ENCODE peak calls at places on chromosomes 11 and 22, in five cellular contexts. N is H1, E is IMR-90, Q is neuronal stem cell, I is mesenchymal stem cell. M is an unnamed sample.

GRCh38 chr11:107583629-107584195 is 7.2 kb upstream of the ELMOD1 start:
- DNase-seq in N (no peak), E (peak; percentile 35), Q (no peak), I (no peak), M (no peak)

GRCh38 chr11:26951849-26952515 is 41.9 kb upstream of the FIBIN start:
- DNase-seq in N (no peak), E (no peak), Q (no peak), I (no peak), M (no peak)

GRCh38 chr22:20395181-20395896 is 1.4 kb downstream of the ZNF74 start:
- DNase-seq in N (no peak), E (no peak), Q (no peak), I (no peak), M (no peak)

GRCh38 chr11:88357323-88358039 is 19.9 kb upstream of the CTSC start:
- DNase-seq in N (no peak), E (peak; percentile 27), Q (no peak), I (peak; percentile 44), M (peak; percentile 23)

GRCh38 chr11:70109903-70110302 is 31.8 kb downstream of the ANO1 start:
- DNase-seq in N (no peak), E (no peak), Q (no peak), I (no peak), M (peak; percentile 46)

GRCh38 chr11:104462346-104462745 is 298.4 kb upstream of the PDGFD start:
- DNase-seq in N (no peak), E (peak; percentile 81), Q (no peak), I (peak; percentile 67), M (no peak)

GRCh38 chr11:128841461-128842072 is 25.5 kb downstream of the KCNJ1 start:
- DNase-seq in N (no peak), E (no peak), Q (no peak), I (no peak), M (no peak)

GRCh38 chr11:70503201-70503877 is 105.0 kb downstream of the CTTN start:
- DNase-seq in N (no peak), E (no peak), Q (no peak), I (no peak), M (no peak)

GRCh38 chr22:48968201-48968959 is 859.3 kb downstream of the BRD1 start:
- DNase-seq in N (peak; percentile 66), E (no peak), Q (no peak), I (no peak), M (no peak)

GRCh38 chr11:46055371-46055770 is 65.9 kb downstream of the PHF21A start:
- DNase-seq in N (no peak), E (peak; percentile 86), Q (peak; percentile 11), I (peak; percentile 83), M (no peak)

GRCh38 chr11:7577226-7577882 is 63.6 kb downstream of the PPFIBP2 start:
- DNase-seq in N (no peak), E (no peak), Q (no peak), I (peak; percentile 85), M (no peak)

GRCh38 chr11:93494341-93494740 is 48.9 kb downstream of the SMCO4 start:
- DNase-seq in N (no peak), E (no peak), Q (no peak), I (no peak), M (peak; percentile 85)

GRCh38 chr11:10659339-10660216 is 34.0 kb downstream of the IRAG1 start:
- DNase-seq in N (no peak), E (peak; percentile 95), Q (no peak), I (peak; percentile 99), M (peak; percentile 95)

GRCh38 chr11:61699737-61700160 is 19.6 kb downstream of the DAGLA start:
- DNase-seq in N (no peak), E (no peak), Q (no peak), I (no peak), M (no peak)

GRCh38 chr22:43449205-43449830 is 37.5 kb downstream of the MPPED1 start:
- DNase-seq in N (no peak), E (no peak), Q (no peak), I (no peak), M (no peak)

GRCh38 chr11:13776134-13776815 is 107.8 kb downstream of the FAR1 start:
- DNase-seq in N (no peak), E (no peak), Q (no peak), I (no peak), M (no peak)

GRCh38 chr11:60457576-60457975 is 1.9 kb downstream of the MS4A1 start:
- DNase-seq in N (no peak), E (no peak), Q (no peak), I (no peak), M (no peak)

GRCh38 chr11:7307836-7308235 is 56.1 kb downstream of the SYT9 start:
- DNase-seq in N (no peak), E (no peak), Q (no peak), I (no peak), M (no peak)

GRCh38 chr11:70948416-70948815 is 304.0 kb downstream of the SHANK2 start:
- DNase-seq in N (no peak), E (no peak), Q (no peak), I (no peak), M (no peak)

GRCh38 chr11:79160786-79161403 is 279.9 kb downstream of the TENM4 start:
- DNase-seq in N (no peak), E (no peak), Q (no peak), I (peak; percentile 34), M (no peak)

GRCh38 chr11:71153005-71153395 is 99.4 kb downstream of the SHANK2 start:
- DNase-seq in N (no peak), E (peak; percentile 31), Q (no peak), I (peak; percentile 71), M (peak; percentile 20)

GRCh38 chr11:128757886-128758612 is 64.2 kb downstream of the FLI1 start:
- DNase-seq in N (no peak), E (no peak), Q (no peak), I (no peak), M (no peak)

GRCh38 chr22:31840581-31840980 is 86.8 kb downstream of the DEPDC5 start:
- DNase-seq in N (no peak), E (no peak), Q (no peak), I (no peak), M (no peak)

GRCh38 chr11:123477205-123477907 is 47.3 kb downstream of the GRAMD1B start:
- DNase-seq in N (no peak), E (no peak), Q (no peak), I (no peak), M (no peak)

DNA sequence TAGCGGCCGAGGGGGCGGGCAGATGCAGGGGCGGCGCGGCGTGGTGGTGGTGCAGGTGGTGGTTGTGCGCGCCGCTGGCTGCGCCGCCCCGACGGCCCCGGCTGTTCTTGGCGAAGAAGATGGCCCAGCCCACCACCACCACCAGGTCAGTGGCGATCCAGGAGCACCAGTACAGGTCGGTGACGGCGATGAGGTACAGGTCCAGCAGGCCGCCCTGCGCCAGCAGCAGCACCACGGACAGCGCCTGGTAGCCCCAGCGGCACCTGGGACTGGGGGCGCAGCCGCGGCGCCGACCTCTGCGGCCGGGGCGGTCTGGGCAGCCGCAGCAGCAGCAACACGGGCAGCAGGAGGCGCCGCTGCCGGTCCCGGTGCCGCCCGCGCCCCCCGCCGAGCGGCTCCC is 879 bp downstream of the TMEM121B start:
- DNase-seq in N (peak; percentile 93), E (peak; percentile 30), Q (peak; percentile 77), I (peak; percentile 42), M (peak; percentile 40)
- H3K4me3 ChIP-seq in N (peak overlapping the region; percentile 64), E (no peak overlapping the region), Q (peak overlapping the region; percentile 56), I (peak overlapping the region; percentile 57), M (no peak overlapping the region)

GRCh38 chr22:19175026-19175601 is 3.4 kb downstream of the SLC25A1 start:
- DNase-seq in N (no peak), E (no peak), Q (no peak), I (no peak), M (no peak)
- H3K9ac ChIP-seq in N (no peak overlapping the region), E (no peak overlapping the region), Q (peak overlapping the region; percentile 74), I (no peak overlapping the region), M (no peak overlapping the region)

GRCh38 chr11:85663781-85664560 is 958 bp downstream of the CREBZF start:
- DNase-seq in N (peak; percentile 78), E (peak; percentile 45), Q (peak; percentile 69), I (peak; percentile 81), M (peak; percentile 80)
- H4K91ac ChIP-seq in N (no peak overlapping the region), E (peak overlapping the region; percentile 79), Q (no peak overlapping the region), I (peak overlapping the region; percentile 64), M (peak overlapping the region; percentile 67)

GRCh38 chr11:111372538-111372937 is 6.5 kb downstream of the POU2AF1 start:
- DNase-seq in N (peak; percentile 7), E (no peak), Q (no peak), I (no peak), M (no peak)

GRCh38 chr11:111370270-111370901 is 8.7 kb downstream of the POU2AF1 start:
- DNase-seq in N (peak; percentile 1), E (no peak), Q (no peak), I (no peak), M (no peak)

GRCh38 chr11:111373590-111373989 is 5.5 kb downstream of the POU2AF1 start:
- DNase-seq in N (peak; percentile 1), E (no peak), Q (no peak), I (no peak), M (no peak)

GRCh38 chr11:111368285-111368560 is 10.9 kb downstream of the POU2AF1 start:
- DNase-seq in N (peak; percentile 8), E (no peak), Q (no peak), I (no peak), M (no peak)

DNA sequence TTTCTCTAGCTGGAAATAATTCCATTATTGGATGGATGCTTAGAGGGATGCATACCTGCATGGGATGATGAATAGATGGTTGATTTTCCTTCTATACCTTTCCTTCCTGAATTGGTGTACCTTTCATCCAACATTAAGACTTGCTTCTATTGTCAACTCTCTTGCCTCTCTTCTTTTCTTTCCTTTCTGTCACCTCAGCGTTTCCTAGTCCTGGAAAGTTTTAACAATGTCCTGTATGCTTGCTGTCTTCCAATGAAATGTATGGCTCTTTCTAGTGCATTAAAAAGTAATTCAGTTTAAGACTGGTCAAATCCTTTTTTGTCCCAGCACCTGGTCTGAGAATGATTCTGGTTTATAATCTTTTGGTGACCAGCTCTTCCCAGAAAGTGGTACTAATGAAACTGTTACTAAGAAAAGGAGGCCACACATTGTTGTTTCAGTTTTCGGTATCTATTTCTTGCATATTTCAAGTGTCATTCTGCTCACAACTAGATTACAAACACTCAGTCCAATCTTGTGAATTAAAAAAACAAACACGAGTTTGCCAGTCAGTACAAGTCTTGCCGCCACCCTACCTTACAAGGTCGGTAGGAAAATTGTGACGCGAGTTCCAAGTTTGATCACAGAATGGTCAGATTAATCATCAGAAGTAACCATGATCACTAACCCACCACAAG is 8.0 kb downstream of the POU2AF1 start:
- DNase-seq in N (no peak), E (no peak), Q (no peak), I (no peak), M (no peak)
- H3K4me3 ChIP-seq in N (no peak overlapping the region), E (no peak overlapping the region), Q (no peak overlapping the region), I (no peak overlapping the region), M (no peak overlapping the region)

GRCh38 chr11:96340555-96340885 is 2.5 kb downstream of the MAML2 start:
- DNase-seq in N (no peak), E (peak; percentile 56), Q (no peak), I (peak; percentile 28), M (no peak)

GRCh38 chr11:96341237-96342130 is 1.5 kb downstream of the MAML2 start:
- DNase-seq in N (peak; percentile 61), E (peak; percentile 56), Q (peak; percentile 26), I (peak; percentile 70), M (no peak)

GRCh38 chr11:96337541-96338530 is 5.2 kb downstream of the MAML2 start:
- DNase-seq in N (no peak), E (peak; percentile 60), Q (no peak), I (peak; percentile 84), M (no peak)

GRCh38 chr11:96339704-96340554 is 3.1 kb downstream of the MAML2 start:
- DNase-seq in N (no peak), E (peak; percentile 59), Q (no peak), I (peak; percentile 27), M (no peak)

GRCh38 chr11:96338910-96339703 is 3.9 kb downstream of the MAML2 start:
- DNase-seq in N (no peak), E (peak; percentile 84), Q (no peak), I (peak; percentile 80), M (peak; percentile 61)
- H3K9ac ChIP-seq in N (no peak overlapping the region), E (peak overlapping the region; percentile 95), Q (no peak overlapping the region), I (peak overlapping the region; percentile 99), M (peak overlapping the region; percentile 65)

GRCh38 chr22:39215430-39216142 is 29.2 kb downstream of the PDGFB start:
- DNase-seq in N (peak; percentile 67), E (no peak), Q (no peak), I (no peak), M (peak; percentile 28)
- H4K91ac ChIP-seq in N (peak overlapping the region; percentile 82), E (no peak overlapping the region), Q (no peak overlapping the region), I (peak overlapping the region; percentile 34), M (peak overlapping the region; percentile 93)

M was measured in trophoblast cell.